ENCODE peak calls at places on chromosomes 5 and 9, in five cellular contexts. U is GM12878, F is A549, A is K562, E is HepG2. S is an unnamed sample.
A peak's percentile ranks its signal among the peaks of the same experiment; 100 is the strongest.

GRCh38 chr5:108629779-108630178 is 117.9 kb upstream of the FER start:
- DNase-seq in U (no peak), F (no peak), A (no peak), E (no peak), S (no peak)

GRCh38 chr5:68587181-68587580 is 371.6 kb downstream of the PIK3R1 start:
- DNase-seq in U (no peak), F (no peak), A (no peak), E (no peak), S (no peak)

GRCh38 chr9:22030101-22030598 is 21.0 kb upstream of the CDKN2B start:
- DNase-seq in U (no peak), F (no peak), A (no peak), E (peak; percentile 54), S (no peak)

GRCh38 chr5:176620333-176620981 is 9.9 kb downstream of the SNCB start:
- DNase-seq in U (no peak), F (peak; percentile 24), A (peak; percentile 62), E (no peak), S (peak; percentile 39)

GRCh38 chr9:7844283-7844682 is 44.7 kb upstream of the DMAC1 start:
- DNase-seq in U (no peak), F (peak; percentile 27), A (peak; percentile 4), E (peak; percentile 4), S (no peak)

GRCh38 chr5:5719292-5719691 is 296.8 kb downstream of the ICE1 start:
- DNase-seq in U (no peak), F (no peak), A (no peak), E (no peak), S (no peak)

GRCh38 chr5:164097747-164098146 is 592.3 kb downstream of the MAT2B start:
- DNase-seq in U (no peak), F (no peak), A (no peak), E (no peak), S (no peak)

GRCh38 chr9:63859475-63860215 is 1425.4 kb downstream of the FOXD4L5 start:
- DNase-seq in U (no peak), F (peak; percentile 84), A (peak; percentile 79), E (peak; percentile 49), S (no peak)

GRCh38 chr5:76524101-76524835 is 98.9 kb downstream of the F2RL2 start:
- DNase-seq in U (no peak), F (no peak), A (no peak), E (no peak), S (no peak)

GRCh38 chr5:67095346-67095871 is 101.2 kb downstream of the CD180 start:
- DNase-seq in U (no peak), F (peak; percentile 50), A (no peak), E (peak; percentile 93), S (no peak)

GRCh38 chr9:3960661-3961144 is 339.2 kb downstream of the GLIS3 start:
- DNase-seq in U (no peak), F (no peak), A (no peak), E (no peak), S (no peak)

GRCh38 chr5:143003328-143003636 is 233.1 kb downstream of the ARHGAP26 start:
- DNase-seq in U (no peak), F (no peak), A (no peak), E (no peak), S (no peak)

GRCh38 chr5:143001764-143002351 is 231.7 kb downstream of the ARHGAP26 start:
- DNase-seq in U (no peak), F (no peak), A (no peak), E (no peak), S (no peak)

GRCh38 chr5:143006511-143006910 is 236.3 kb downstream of the ARHGAP26 start:
- DNase-seq in U (no peak), F (no peak), A (no peak), E (no peak), S (no peak)

GRCh38 chr5:143004361-143004802 is 234.2 kb downstream of the ARHGAP26 start:
- DNase-seq in U (no peak), F (no peak), A (no peak), E (no peak), S (no peak)

GRCh38 chr5:143002459-143003327 is 232.5 kb downstream of the ARHGAP26 start:
- DNase-seq in U (peak; percentile 82), F (peak; percentile 57), A (peak; percentile 41), E (no peak), S (no peak)
- TF ChIP-seq USF2 in U (no peak), F (no peak), A (no peak), E (no peak), S (no peak)

GRCh38 chr9:20511680-20512079 is 110.6 kb downstream of the MLLT3 start:
- DNase-seq in U (no peak), F (peak; percentile 26), A (no peak), E (no peak), S (no peak)

GRCh38 chr9:20513126-20513913 is 109.0 kb downstream of the MLLT3 start:
- DNase-seq in U (no peak), F (peak; percentile 33), A (no peak), E (no peak), S (no peak)

GRCh38 chr9:20509464-20509863 is 112.8 kb downstream of the MLLT3 start:
- DNase-seq in U (no peak), F (no peak), A (no peak), E (no peak), S (no peak)

GRCh38 chr9:20512636-20513035 is 109.7 kb downstream of the MLLT3 start:
- DNase-seq in U (no peak), F (no peak), A (no peak), E (no peak), S (no peak)

GRCh38 chr9:20512106-20512505 is 110.2 kb downstream of the MLLT3 start:
- DNase-seq in U (no peak), F (peak; percentile 63), A (no peak), E (no peak), S (no peak)
- TF ChIP-seq ESRRA in U (no peak), F (no peak), A (no peak), E (no peak), S (no peak)

DNA sequence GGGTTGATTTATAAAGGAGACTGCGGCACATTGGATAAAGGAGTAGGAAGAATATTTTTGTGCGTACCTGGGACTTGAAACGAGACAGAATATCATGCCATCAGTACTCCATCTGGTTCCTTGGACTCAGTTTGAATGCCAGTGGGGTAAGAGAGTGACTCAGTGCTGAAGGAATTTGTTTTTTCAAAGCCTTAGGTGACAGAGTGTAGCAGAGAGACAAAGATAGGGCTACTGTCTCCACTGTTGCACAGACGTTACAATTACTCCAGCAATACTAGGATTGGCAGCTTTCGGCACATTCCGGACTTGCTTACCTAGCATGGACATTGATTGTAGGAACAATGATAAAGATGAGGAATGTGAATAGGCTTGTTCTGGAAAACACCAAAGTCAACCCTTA is 250.7 kb downstream of the KCTD16 start:
- DNase-seq in U (no peak), F (no peak), A (no peak), E (no peak), S (no peak)
- TF ChIP-seq USF2 in U (no peak), F (no peak), A (no peak), E (no peak), S (no peak)

GRCh38 chr9:98287383-98287782 is 31.9 kb upstream of the TBC1D2 start:
- DNase-seq in U (no peak), F (peak; percentile 22), A (peak; percentile 58), E (no peak), S (peak; percentile 64)
- TF ChIP-seq ESRRA in U (no peak), F (no peak), A (no peak), E (no peak), S (no peak)

GRCh38 chr9:23779220-23779619 is 46.8 kb downstream of the ELAVL2 start:
- DNase-seq in U (no peak), F (no peak), A (no peak), E (no peak), S (no peak)
- TF ChIP-seq USF2 in U (no peak), F (no peak), A (no peak), E (no peak), S (no peak)

GRCh38 chr5:123425444-123425843 is 2.2 kb upstream of the CEP120 start:
- DNase-seq in U (no peak), F (no peak), A (no peak), E (no peak), S (no peak)

GRCh38 chr5:123421773-123422172 is 1.4 kb downstream of the CEP120 start:
- DNase-seq in U (no peak), F (no peak), A (no peak), E (no peak), S (no peak)

GRCh38 chr5:123423278-123424149 is at the start of gene CEP120:
- DNase-seq in U (peak; percentile 98), F (peak; percentile 99), A (peak; percentile 99), E (peak; percentile 98), S (peak; percentile 98)

GRCh38 chr5:123422433-123423277 is 548 bp downstream of the CEP120 start:
- DNase-seq in U (no peak), F (peak; percentile 25), A (peak; percentile 46), E (peak; percentile 6), S (no peak)
- TF ChIP-seq ESRRA in U (no peak), F (no peak), A (no peak), E (no peak), S (peak; percentile 42)

GRCh38 chr9:127131871-127132270 is 9.4 kb upstream of the ANGPTL2 start:
- DNase-seq in U (no peak), F (no peak), A (no peak), E (no peak), S (no peak)

GRCh38 chr9:127132375-127132774 is 9.9 kb upstream of the ANGPTL2 start:
- DNase-seq in U (no peak), F (no peak), A (no peak), E (no peak), S (no peak)

GRCh38 chr9:127133739-127134167 is 11.3 kb upstream of the ANGPTL2 start:
- DNase-seq in U (no peak), F (no peak), A (no peak), E (no peak), S (no peak)

GRCh38 chr9:127135056-127135745 is 12.8 kb upstream of the ANGPTL2 start:
- DNase-seq in U (no peak), F (no peak), A (no peak), E (no peak), S (no peak)

DNA sequence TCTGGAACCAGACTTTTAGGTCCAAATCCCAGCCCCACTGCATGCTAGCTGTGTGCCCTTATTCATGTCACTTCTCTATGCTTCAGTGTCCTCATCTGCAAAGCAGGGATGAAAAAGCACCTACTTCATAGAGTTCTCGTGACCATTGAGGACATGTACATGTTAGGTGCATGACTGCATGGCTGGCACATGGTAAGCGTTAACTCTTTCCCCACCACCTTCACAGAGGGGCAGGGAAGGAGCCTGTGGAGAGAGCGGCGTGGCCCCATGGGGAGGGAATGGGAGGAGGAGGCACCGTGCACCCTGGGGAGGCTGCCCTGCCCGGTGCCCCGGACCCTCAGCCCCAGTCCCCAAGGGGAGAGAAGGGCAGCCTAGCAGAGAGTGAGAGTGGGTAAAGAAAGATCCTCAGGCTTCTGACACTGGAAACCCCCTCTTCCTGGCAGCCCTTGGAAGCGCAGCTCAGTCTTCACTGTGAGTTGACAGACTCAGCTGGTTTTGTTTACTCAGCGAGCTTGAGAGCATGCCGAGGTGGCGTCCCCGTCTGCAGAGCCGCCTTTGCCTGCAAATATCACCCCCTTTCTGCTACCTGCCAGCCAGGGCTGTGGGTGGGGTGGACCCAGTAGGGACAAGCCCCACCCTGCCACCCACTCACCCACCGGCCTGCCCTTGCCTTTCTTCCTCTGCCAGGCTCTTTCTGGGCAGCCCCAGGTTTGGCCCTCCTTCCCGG is 10.6 kb upstream of the ANGPTL2 start:
- DNase-seq in U (no peak), F (peak; percentile 24), A (no peak), E (no peak), S (peak; percentile 42)
- TF ChIP-seq USF2 in U (no peak), F (no peak), A (no peak), E (no peak), S (no peak)

S was measured in WTC11.